ENCODE peak calls at places on chromosomes 11 and 22, in nine cellular contexts. G is activated naive CD4-positive, alpha-beta T cell treated with anti-CD3 and anti-CD28 coated beads, Interleukin-2, amount 50 U/mL, for 16 hours; D is RWPE1; M is iPS-NIHi11; N is MV-4-11; E is stomach; Z is NCI-H1092 treated with DMSO at 0.1 percent for 48 hours; U is Right ventricle myocardium superior; V is mucosa of descending colon. Y is an unnamed sample.

GRCh38 chr11:111414267-111414931 is 35.3 kb upstream of the POU2AF1 start:
- DNase-seq in U (no peak), D (no peak), E (no peak), M (no peak), G (no peak), Z (no peak), V (no peak), N (no peak), Y (no peak)

GRCh38 chr11:107282195-107282594 is 175.4 kb downstream of the CWF19L2 start:
- DNase-seq in U (no peak), D (no peak), V (no peak), Z (no peak), N (no peak), M (no peak), G (no peak), E (no peak), Y (no peak)

GRCh38 chr22:43925433-43926348 is 2.1 kb downstream of the PNPLA3 start:
- DNase-seq in N (peak), V (no peak), U (no peak), G (no peak), M (peak), Z (no peak), E (no peak), D (peak), Y (no peak)

GRCh38 chr11:79675081-79675480 is 234.3 kb upstream of the TENM4 start:
- DNase-seq in V (no peak), U (no peak), N (no peak), D (no peak), E (no peak), M (no peak), Z (no peak), G (no peak), Y (no peak)

GRCh38 chr22:22235564-22235963 is 9.0 kb upstream of the VPREB1 start:
- DNase-seq in M (peak), Z (no peak), N (peak), U (no peak), G (peak), V (no peak), E (no peak), D (no peak), Y (no peak)

GRCh38 chr22:46634011-46634699 is 14.0 kb downstream of the GRAMD4 start:
- DNase-seq in U (no peak), D (no peak), M (no peak), N (no peak), Z (no peak), V (no peak), G (no peak), E (no peak), Y (no peak)

GRCh38 chr11:122028561-122028960 is 87.5 kb downstream of the BLID start:
- DNase-seq in Z (no peak), M (no peak), E (no peak), N (no peak), V (no peak), D (no peak), G (no peak), U (no peak), Y (no peak)

GRCh38 chr11:58622344-58622743 is at the start of gene CNTF:
- DNase-seq in U (no peak), N (no peak), Z (no peak), G (no peak), D (no peak), E (no peak), M (no peak), V (no peak), Y (no peak)

GRCh38 chr22:35150163-35151107 is 84.5 kb downstream of the ISX start:
- DNase-seq in M (peak), U (peak), N (peak), G (peak), Z (peak), D (peak), V (no peak), E (peak), Y (peak)

GRCh38 chr11:78417175-78417887 is at the start of gene GAB2:
- DNase-seq in V (peak), Z (no peak), E (peak), U (no peak), G (peak), N (no peak), D (no peak), M (peak), Y (no peak)

GRCh38 chr11:46332568-46333128 is 14.6 kb upstream of the DGKZ start:
- DNase-seq in N (no peak), Z (peak), G (peak), V (no peak), E (no peak), M (peak), D (no peak), U (no peak), Y (no peak)

GRCh38 chr11:134277176-134278001 is 1.2 kb downstream of the GLB1L3 start:
- DNase-seq in G (no peak), D (no peak), N (no peak), E (no peak), V (no peak), U (no peak), Z (no peak), M (no peak), Y (no peak)

GRCh38 chr11:70755410-70756158 is 357.3 kb downstream of the CTTN start:
- DNase-seq in D (peak), G (peak), U (peak), N (peak), V (peak), E (peak), Z (peak), M (peak), Y (no peak)

GRCh38 chr11:74815966-74816365 is 67.3 kb downstream of the RNF169 start:
- DNase-seq in G (no peak), Z (no peak), V (no peak), U (no peak), D (no peak), E (no peak), N (no peak), M (no peak), Y (no peak)

GRCh38 chr11:1152316-1153104 is 5.2 kb upstream of the MUC5AC start:
- DNase-seq in M (peak), E (peak), G (peak), D (no peak), U (peak), Z (no peak), N (peak), V (no peak), Y (no peak)

GRCh38 chr11:66227700-66228099 is 40.7 kb upstream of the RAB1B start:
- DNase-seq in N (no peak), U (peak), Z (no peak), D (no peak), M (no peak), E (no peak), V (no peak), G (no peak), Y (no peak)

GRCh38 chr11:128549256-128549944 is 38.0 kb downstream of the ETS1 start:
- DNase-seq in Z (no peak), N (no peak), D (no peak), U (peak), V (peak), M (no peak), E (no peak), G (no peak), Y (no peak)

GRCh38 chr11:118198370-118198769 is 21.9 kb upstream of the SCN2B start:
- DNase-seq in M (peak), Z (peak), D (peak), V (peak), N (peak), G (peak), E (peak), U (peak), Y (peak)

GRCh38 chr11:112401036-112401769 is 140.5 kb upstream of the PLET1 start:
- DNase-seq in G (no peak), V (no peak), Z (no peak), D (peak), M (no peak), N (no peak), E (no peak), U (no peak), Y (no peak)

GRCh38 chr11:94638902-94639373 is 71.8 kb downstream of the PIWIL4 start:
- DNase-seq in V (no peak), U (no peak), M (no peak), E (no peak), N (peak), G (no peak), D (no peak), Z (no peak), Y (no peak)

GRCh38 chr11:112889446-112889845 is 71.8 kb upstream of the NCAM1 start:
- DNase-seq in E (no peak), M (no peak), G (no peak), Z (no peak), U (no peak), N (no peak), V (no peak), D (no peak), Y (no peak)

GRCh38 chr22:49726022-49726681 is 101.5 kb downstream of the BRD1 start:
- DNase-seq in V (no peak), U (no peak), D (no peak), M (no peak), E (no peak), N (no peak), Z (no peak), G (no peak), Y (no peak)

GRCh38 chr11:17479284-17480214 is 2.9 kb upstream of the ABCC8 start:
- DNase-seq in Z (peak), G (no peak), N (no peak), M (peak), D (peak), V (no peak), U (no peak), E (peak), Y (no peak)

GRCh38 chr11:66327171-66328035 is 8.8 kb downstream of the RIN1 start:
- DNase-seq in G (no peak), N (no peak), V (no peak), D (peak), E (no peak), M (no peak), U (peak), Z (no peak), Y (no peak)

GRCh38 chr22:35306350-35306967 is 6.8 kb downstream of the TOM1 start:
- DNase-seq in M (no peak), E (no peak), Z (no peak), V (no peak), U (no peak), G (no peak), N (no peak), D (no peak), Y (no peak)

GRCh38 chr11:111707691-111708067 is 58.5 kb downstream of the PPP2R1B start:
- DNase-seq in D (no peak), U (no peak), Z (no peak), E (no peak), N (no peak), V (no peak), M (no peak), G (no peak), Y (no peak)

GRCh38 chr11:45857834-45858492 is 10.7 kb downstream of the CRY2 start:
- DNase-seq in U (peak), V (no peak), D (no peak), E (peak), N (peak), G (no peak), M (peak), Z (peak), Y (no peak)

GRCh38 chr22:47301820-47302475 is 539.5 kb downstream of the TBC1D22A start:
- DNase-seq in M (no peak), N (no peak), D (no peak), E (peak), G (no peak), Z (no peak), U (peak), V (no peak), Y (no peak)

GRCh38 chr11:34823639-34824038 is 92.5 kb downstream of the APIP start:
- DNase-seq in E (no peak), V (no peak), U (no peak), G (no peak), N (no peak), Z (no peak), M (no peak), D (no peak), Y (no peak)

GRCh38 chr11:63840356-63841060 is 1.6 kb downstream of the MARK2 start:
- DNase-seq in U (no peak), Z (no peak), M (no peak), N (no peak), V (no peak), E (no peak), G (no peak), D (no peak), Y (no peak)

GRCh38 chr22:35838849-35839646 is 121.4 kb downstream of the APOL5 start:
- DNase-seq in E (no peak), M (peak), G (no peak), V (no peak), Z (peak), N (peak), D (peak), U (no peak), Y (no peak)

GRCh38 chr22:47388331-47388730 is 625.9 kb downstream of the TBC1D22A start:
- DNase-seq in V (no peak), Z (no peak), E (no peak), G (no peak), U (no peak), N (no peak), D (no peak), M (no peak), Y (no peak)

GRCh38 chr11:126391286-126391954 is 35.9 kb downstream of the ST3GAL4 start:
- DNase-seq in V (no peak), D (no peak), M (no peak), E (no peak), Z (no peak), N (peak), U (peak), G (no peak), Y (peak)

GRCh38 chr11:122655527-122656072 is at the start of gene UBASH3B:
- DNase-seq in V (peak), M (peak), E (peak), N (peak), Z (peak), D (peak), G (peak), U (peak), Y (peak)

GRCh38 chr11:14341968-14342367 is 17.0 kb downstream of the RRAS2 start:
- DNase-seq in D (no peak), E (no peak), M (no peak), G (no peak), N (no peak), V (no peak), Z (no peak), U (no peak), Y (no peak)

GRCh38 chr11:2558402-2558801 is 113.6 kb downstream of the KCNQ1 start:
- DNase-seq in N (no peak), G (peak), Z (no peak), M (no peak), E (no peak), V (peak), U (peak), D (no peak), Y (no peak)

GRCh38 chr11:133163463-133164419 is 368.6 kb downstream of the OPCML start:
- DNase-seq in M (peak), U (no peak), G (no peak), N (peak), V (no peak), Z (peak), D (no peak), E (no peak), Y (peak)

GRCh38 chr11:105878510-105878909 is 143.5 kb downstream of the MSANTD4 start:
- DNase-seq in E (no peak), M (no peak), Z (no peak), G (no peak), U (no peak), V (no peak), D (no peak), N (no peak), Y (no peak)

GRCh38 chr11:45560153-45560934 is 105.1 kb downstream of the CHST1 start:
- DNase-seq in D (no peak), V (no peak), Z (peak), E (no peak), M (no peak), U (peak), G (no peak), N (no peak), Y (no peak)

GRCh38 chr11:109971184-109971523 is 122.0 kb upstream of the ZC3H12C start:
- DNase-seq in N (peak), Z (no peak), G (no peak), E (no peak), M (no peak), U (no peak), D (no peak), V (no peak), Y (peak)